ENCODE peak calls at places on chromosomes 2 and 18, in five cellular contexts. H, W, A, C and D are unnamed samples.

GRCh38 chr2:195520671-195521155 is 136.3 kb upstream of the SLC39A10 start:
- DNase-seq in H (no peak), A (no peak), W (no peak), C (no peak), D (no peak)

GRCh38 chr2:44936715-44937687 is 4.5 kb upstream of the SIX3 start:
- DNase-seq in H (no peak), A (no peak), W (no peak), C (no peak), D (no peak)

GRCh38 chr2:128379021-128380005 is 60.6 kb upstream of the HS6ST1 start:
- DNase-seq in A (no peak), W (peak; percentile 71), C (no peak), H (peak; percentile 90), D (no peak)

GRCh38 chr2:63093512-63093911 is 42.9 kb downstream of the OTX1 start:
- DNase-seq in W (no peak), A (no peak), H (no peak), C (no peak), D (no peak)

GRCh38 chr2:161983896-161984295 is 90.1 kb downstream of the DPP4 start:
- DNase-seq in H (no peak), W (no peak), C (no peak), A (no peak), D (no peak)

GRCh38 chr18:9058426-9058825 is 44.1 kb upstream of the NDUFV2 start:
- DNase-seq in W (no peak), C (no peak), H (no peak), A (no peak), D (no peak)

GRCh38 chr2:26693287-26693849 is 846 bp downstream of the KCNK3 start:
- DNase-seq in A (no peak), W (no peak), H (no peak), C (no peak), D (peak; percentile 15)

GRCh38 chr2:43054367-43054766 is 172.0 kb downstream of the ZFP36L2 start:
- DNase-seq in A (no peak), W (no peak), C (no peak), H (no peak), D (no peak)

GRCh38 chr2:143558665-143559064 is 429.4 kb downstream of the ARHGAP15 start:
- DNase-seq in H (no peak), A (no peak), W (no peak), C (no peak), D (no peak)

GRCh38 chr2:238691596-238692491 is 156.0 kb upstream of the TWIST2 start:
- DNase-seq in C (no peak), A (no peak), H (no peak), W (no peak), D (no peak)

GRCh38 chr2:178523596-178524134 is 43.4 kb downstream of the PLEKHA3 start:
- DNase-seq in W (no peak), C (no peak), H (no peak), A (no peak), D (peak; percentile 17)

GRCh38 chr2:158756331-158756730 is 38.8 kb upstream of the DAPL1 start:
- DNase-seq in C (no peak), W (no peak), A (no peak), H (no peak), D (no peak)

GRCh38 chr2:47357475-47357874 is 45.5 kb upstream of the MSH2 start:
- DNase-seq in H (peak; percentile 51), A (no peak), W (peak; percentile 73), C (no peak), D (no peak)
- TF ChIP-seq SUZ12 in H (no peak), A (no peak), W (no peak), C (no peak), D (no peak)

DNA sequence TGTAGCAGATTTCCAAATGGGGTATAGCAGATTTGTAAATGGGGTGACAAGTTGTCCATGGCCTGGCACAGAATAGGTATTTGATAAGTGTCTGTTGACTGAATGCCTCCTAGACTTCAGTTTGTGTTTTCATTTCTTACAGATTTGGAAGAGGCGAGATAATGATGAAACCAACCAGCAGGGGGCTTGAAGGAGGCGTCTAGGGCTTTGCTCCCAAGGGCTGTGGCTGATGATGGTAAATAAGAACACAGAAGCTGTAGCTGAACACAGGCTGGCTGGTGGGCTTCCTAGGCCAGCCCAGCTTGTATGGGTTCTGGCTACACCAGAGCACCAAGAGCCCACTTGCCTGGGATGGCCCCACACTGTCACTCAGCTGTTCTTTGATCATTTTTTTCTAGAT is 19.4 kb downstream of the SFTPB start:
- DNase-seq in W (no peak), A (no peak), C (no peak), H (no peak), D (peak; percentile 44)
- TF ChIP-seq SUZ12 in W (no peak), A (no peak), C (no peak), H (no peak), D (no peak)

DNA sequence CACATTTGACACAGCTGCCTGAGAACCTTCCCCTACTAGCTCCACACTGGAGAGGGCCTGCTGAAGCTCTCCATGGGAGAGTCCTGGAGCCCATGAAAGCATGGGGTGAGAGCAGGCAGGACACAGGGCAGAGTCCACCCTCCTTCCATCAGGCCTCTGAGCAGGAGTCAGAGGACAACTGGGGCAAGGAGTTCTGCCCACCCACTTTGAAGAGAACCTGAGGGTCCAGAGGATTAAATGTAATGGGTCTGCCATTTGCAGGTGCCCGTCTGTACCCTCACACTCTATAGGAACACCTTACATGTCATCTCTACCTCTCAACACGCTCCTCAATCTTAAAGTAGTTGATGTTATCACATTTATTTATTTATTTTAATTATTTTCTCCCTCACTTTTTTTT is 10.4 kb downstream of the ADRA2B start:
- DNase-seq in C (no peak), A (no peak), H (no peak), W (no peak), D (no peak)
- TF ChIP-seq SUZ12 in C (no peak), A (no peak), H (no peak), W (no peak), D (no peak)

DNA sequence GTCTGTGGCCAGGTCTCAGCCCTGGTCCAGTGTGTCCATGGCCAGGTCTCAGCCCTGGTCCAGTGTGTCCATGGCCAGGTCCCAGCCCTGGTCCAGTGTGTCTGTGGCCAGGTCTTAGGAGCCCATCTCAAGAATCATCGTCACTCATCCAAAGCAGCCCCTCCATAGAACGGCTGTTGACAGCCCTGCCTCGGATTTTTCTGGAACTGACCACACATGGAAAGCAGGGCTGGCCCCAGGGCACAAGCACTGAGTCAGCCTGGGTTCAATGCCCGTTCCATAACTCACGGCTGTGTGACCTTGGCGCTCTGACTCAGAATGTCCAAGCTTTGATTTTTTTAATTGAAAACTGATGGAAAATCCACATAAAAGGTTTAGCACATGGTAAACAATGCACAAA is 59.9 kb upstream of the SNTG2 start:
- DNase-seq in W (no peak), C (no peak), A (no peak), H (no peak), D (no peak)
- TF ChIP-seq SUZ12 in W (no peak), C (no peak), A (no peak), H (no peak), D (no peak)

DNA sequence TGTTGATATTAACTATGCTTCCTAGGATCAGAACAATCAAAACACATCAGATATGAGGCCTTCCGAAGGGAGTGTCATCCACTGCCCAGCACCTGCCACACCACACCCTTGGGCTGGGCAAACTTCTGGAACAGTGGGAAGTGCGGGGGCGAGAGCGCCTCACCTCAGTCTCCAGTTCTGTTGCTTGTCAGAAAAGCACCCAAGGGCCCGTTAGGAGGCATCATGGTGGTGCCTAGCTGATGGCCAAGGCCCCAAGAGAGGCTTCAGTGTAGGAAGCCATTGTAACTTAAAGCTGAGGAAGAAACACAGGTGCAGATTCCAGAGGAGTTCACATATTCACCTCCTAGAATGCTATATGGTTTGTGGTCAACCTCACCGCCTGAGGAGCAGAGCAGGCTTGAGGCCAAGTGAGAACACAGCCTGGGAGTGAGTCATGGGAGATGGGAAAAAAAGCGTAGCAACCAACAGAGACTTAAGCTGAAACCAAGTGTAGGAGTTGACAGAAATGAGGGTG is 85.1 kb upstream of the ATL2 start:
- DNase-seq in H (no peak), W (no peak), C (no peak), A (no peak), D (no peak)
- TF ChIP-seq SUZ12 in H (no peak), W (no peak), C (no peak), A (no peak), D (no peak)